ENCODE peak calls at places on chromosomes 6 and 20, in ten cellular contexts. E is activated CD4-positive, CD25-positive, alpha-beta regulatory T cell treated with anti-CD3 and anti-CD28 coated beads, Interleukin-2, amount 50 U/mL, for 72 hours; U is neuronal stem cell; O is Kasumi-1; L is HuH-7.5; G is stimulated activated CD4-positive, alpha-beta T cell treated with anti-CD3 and anti-CD28 coated beads, Interleukin-12 subunit alpha, Interleukin-12 subunit beta, amount 100 ng/mL, for 4 hours; B is iris pigment epithelial cell; P is sigmoid colon; K is activated naive CD8-positive, alpha-beta T cell treated with anti-CD3 and anti-CD28 coated beads, Interleukin-2, amount 50 U/mL, for 24 hours; H is suprapubic skin. D is an unnamed sample.
A peak's percentile ranks its signal among the peaks of the same experiment; 100 is the strongest.

GRCh38 chr20:61628901-61629300 is 376.8 kb downstream of the CDH4 start:
- DNase-seq in E (no peak), U (no peak), O (no peak), L (no peak), G (no peak), B (no peak), P (no peak), K (no peak), H (no peak), D (no peak)

GRCh38 chr20:57267158-57267821 is 849 bp upstream of the BMP7 start:
- DNase-seq in E (no peak), U (no peak), O (no peak), L (peak; percentile 56), G (no peak), B (no peak), P (no peak), K (no peak), H (no peak), D (peak; percentile 41)

GRCh38 chr6:2103644-2104523 is 141.5 kb downstream of the GMDS start:
- DNase-seq in E (no peak), U (no peak), O (peak; percentile 88), L (peak; percentile 16), G (no peak), B (peak; percentile 77), P (no peak), K (no peak), H (no peak), D (no peak)

GRCh38 chr6:157059781-157060180 is 263.5 kb downstream of the TMEM242 start:
- DNase-seq in E (no peak), U (peak; percentile 39), O (no peak), L (no peak), G (no peak), B (no peak), P (no peak), K (no peak), H (no peak), D (no peak)

GRCh38 chr6:132247381-132248159 is 153.7 kb downstream of the MOXD1 start:
- DNase-seq in E (no peak), U (no peak), O (no peak), L (no peak), G (no peak), B (peak; percentile 55), P (no peak), K (no peak), H (no peak), D (no peak)

GRCh38 chr6:135291288-135292116 is 110.4 kb downstream of the MYB start:
- DNase-seq in E (no peak), U (no peak), O (no peak), L (no peak), G (no peak), B (peak; percentile 59), P (no peak), K (no peak), H (no peak), D (no peak)

GRCh38 chr6:26122402-26122792 is 35.2 kb downstream of the HFE start:
- DNase-seq in E (no peak), U (no peak), O (no peak), L (no peak), G (no peak), B (no peak), P (no peak), K (no peak), H (no peak), D (no peak)

GRCh38 chr6:125549202-125549884 is 200.1 kb upstream of the HEY2 start:
- DNase-seq in E (no peak), U (no peak), O (no peak), L (no peak), G (no peak), B (no peak), P (no peak), K (no peak), H (no peak), D (no peak)

GRCh38 chr20:16708590-16708989 is 21.2 kb upstream of the SNRPB2 start:
- DNase-seq in E (no peak), U (no peak), O (no peak), L (no peak), G (no peak), B (no peak), P (no peak), K (no peak), H (no peak), D (no peak)

GRCh38 chr20:8545212-8545611 is 413.1 kb downstream of the PLCB1 start:
- DNase-seq in E (no peak), U (no peak), O (no peak), L (no peak), G (no peak), B (no peak), P (no peak), K (no peak), H (no peak), D (no peak)